ENCODE peak calls at places on chromosomes 7 and 10, in five cellular contexts. G is heart left ventricle; K is CD8-positive, alpha-beta memory T cell; T is T-helper 9 cell; L is coronary artery. S is an unnamed sample.
A peak's percentile ranks its signal among the peaks of the same experiment; 100 is the strongest.

GRCh38 chr10:49172204-49173132 is 15.7 kb downstream of the TMEM273 start:
- DNase-seq in G (no peak), K (no peak), L (no peak), T (no peak), S (no peak)

GRCh38 chr7:95630702-95631458 is 34.6 kb upstream of the PDK4 start:
- DNase-seq in T (no peak), K (no peak), L (no peak), G (no peak), S (no peak)

GRCh38 chr7:156237614-156238013 is 403.0 kb upstream of the RNF32 start:
- DNase-seq in L (no peak), K (no peak), T (no peak), G (no peak), S (no peak)

GRCh38 chr7:33118383-33118782 is 9.2 kb upstream of the RP9 start:
- DNase-seq in T (no peak), K (no peak), G (no peak), L (no peak), S (no peak)

GRCh38 chr7:33958126-33958525 is 52.8 kb downstream of the BMPER start:
- DNase-seq in L (no peak), T (no peak), G (no peak), K (no peak), S (no peak)

GRCh38 chr10:76970795-76971519 is 666.7 kb downstream of the KCNMA1 start:
- DNase-seq in T (no peak), L (no peak), G (no peak), K (no peak), S (no peak)

GRCh38 chr10:124671486-124672075 is 72.6 kb downstream of the FAM53B start:
- DNase-seq in L (no peak), K (no peak), T (no peak), G (peak; percentile 81), S (no peak)

GRCh38 chr10:77501846-77502251 is 135.8 kb downstream of the KCNMA1 start:
- DNase-seq in L (no peak), G (no peak), K (no peak), T (no peak), S (no peak)

GRCh38 chr7:17432793-17433192 is 134.3 kb downstream of the AHR start:
- DNase-seq in L (no peak), K (no peak), G (no peak), T (no peak), S (no peak)

GRCh38 chr10:119653209-119653608 is 2.0 kb downstream of the BAG3 start:
- DNase-seq in T (no peak), L (no peak), K (no peak), G (no peak), S (no peak)

GRCh38 chr7:71486856-71487628 is 355.1 kb downstream of the GALNT17 start:
- DNase-seq in L (no peak), T (no peak), K (no peak), G (no peak), S (no peak)

GRCh38 chr10:1376384-1376945 is 320.3 kb downstream of the WDR37 start:
- DNase-seq in G (no peak), L (no peak), T (no peak), K (no peak), S (no peak)

GRCh38 chr7:94375167-94375566 is 19.5 kb upstream of the COL1A2 start:
- DNase-seq in T (no peak), K (no peak), G (peak; percentile 70), L (peak; percentile 80), S (no peak)

GRCh38 chr10:129483427-129484010 is 16.5 kb downstream of the MGMT start:
- DNase-seq in G (no peak), L (no peak), K (no peak), T (no peak), S (no peak)

GRCh38 chr10:30438016-30438850 is 4.2 kb downstream of the MAP3K8 start:
- DNase-seq in G (no peak), L (no peak), K (no peak), T (no peak), S (no peak)

GRCh38 chr7:151089893-151090730 is 3.8 kb downstream of the AGAP3 start:
- DNase-seq in K (no peak), T (no peak), G (no peak), L (no peak), S (no peak)

GRCh38 chr7:15602236-15602635 is 40.4 kb upstream of the AGMO start:
- DNase-seq in L (no peak), T (no peak), G (no peak), K (no peak), S (no peak)

GRCh38 chr7:108002726-108003590 is at the start of gene LAMB1:
- DNase-seq in K (no peak), L (no peak), T (no peak), G (peak; percentile 83), S (no peak)

GRCh38 chr7:30163231-30163894 is 28.6 kb downstream of the MTURN start:
- DNase-seq in L (no peak), T (no peak), K (peak; percentile 18), G (peak; percentile 53), S (no peak)

GRCh38 chr10:97411411-97411810 is 10.3 kb upstream of the RRP12 start:
- DNase-seq in L (no peak), G (no peak), K (no peak), T (no peak), S (no peak)

GRCh38 chr10:28291881-28292297 is 11.0 kb downstream of the MPP7 start:
- DNase-seq in T (no peak), K (no peak), G (no peak), L (no peak), S (no peak)

GRCh38 chr7:29864668-29865067 is 58.4 kb downstream of the WIPF3 start:
- DNase-seq in G (no peak), K (no peak), L (no peak), T (no peak), S (no peak)

GRCh38 chr10:11615396-11615795 is 3.9 kb upstream of the USP6NL start:
- DNase-seq in L (no peak), G (no peak), T (no peak), K (no peak), S (no peak)

GRCh38 chr10:102235598-102235920 is 5.8 kb downstream of the PITX3 start:
- DNase-seq in T (no peak), K (no peak), L (no peak), G (no peak), S (no peak)

GRCh38 chr10:77906863-77907861 is 19.4 kb downstream of the DLG5 start:
- DNase-seq in T (no peak), G (no peak), L (no peak), K (no peak), S (no peak)

S was measured in T-helper 22 cell.